ENCODE peak calls at places on chromosomes 6 and 20, in five cellular contexts. H is GM23248, A is HL-60, J is neuronal stem cell, X is A549. L is an unnamed sample.

GRCh38 chr20:6637160-6637579 is 130.3 kb upstream of the BMP2 start:
- DNase-seq in H (no peak), A (no peak), J (no peak), X (no peak), L (no peak)

GRCh38 chr6:125474061-125474460 is 172.3 kb upstream of the HDDC2 start:
- DNase-seq in H (no peak), A (no peak), J (no peak), X (no peak), L (no peak)

GRCh38 chr20:13428684-13429083 is 207.6 kb downstream of the ISM1 start:
- DNase-seq in H (no peak), A (no peak), J (no peak), X (no peak), L (no peak)

GRCh38 chr20:31861346-31862156 is 8.8 kb downstream of the DUSP15 start:
- DNase-seq in H (peak; percentile 71), A (peak; percentile 41), J (peak; percentile 85), X (peak; percentile 85), L (no peak)

GRCh38 chr6:81476881-81477280 is 275.6 kb downstream of the TENT5A start:
- DNase-seq in H (peak; percentile 90), A (no peak), J (no peak), X (no peak), L (no peak)

GRCh38 chr6:156348376-156348775 is 428.8 kb upstream of the ARID1B start:
- DNase-seq in H (no peak), A (no peak), J (no peak), X (no peak), L (no peak)

GRCh38 chr20:58723628-58723984 is 31.0 kb downstream of the NPEPL1 start:
- DNase-seq in H (no peak), A (no peak), J (no peak), X (no peak), L (no peak)

GRCh38 chr20:47727170-47727880 is 58.0 kb downstream of the SULF2 start:
- DNase-seq in H (no peak), A (peak; percentile 100), J (no peak), X (no peak), L (no peak)

GRCh38 chr20:44728835-44729342 is 13.7 kb downstream of the CCN5 start:
- DNase-seq in H (peak; percentile 93), A (peak; percentile 65), J (no peak), X (peak; percentile 97), L (peak; percentile 85)

GRCh38 chr6:166333172-166333995 is 9.0 kb downstream of the SFT2D1 start:
- DNase-seq in H (no peak), A (peak; percentile 66), J (no peak), X (no peak), L (no peak)

GRCh38 chr6:24972551-24972950 is 36.8 kb upstream of the RIPOR2 start:
- DNase-seq in H (no peak), A (no peak), J (no peak), X (no peak), L (no peak)

GRCh38 chr20:4081396-4081795 is 66.0 kb upstream of the RNF24 start:
- DNase-seq in H (no peak), A (no peak), J (no peak), X (no peak), L (no peak)

GRCh38 chr6:40308533-40309306 is 278.4 kb downstream of the LRFN2 start:
- DNase-seq in H (peak; percentile 42), A (peak; percentile 37), J (peak; percentile 79), X (peak; percentile 32), L (no peak)

GRCh38 chr20:58407201-58407873 is 18.3 kb downstream of the VAPB start:
- DNase-seq in H (peak; percentile 29), A (no peak), J (no peak), X (no peak), L (no peak)

GRCh38 chr20:17648782-17649730 is 33.0 kb downstream of the RRBP1 start:
- DNase-seq in H (no peak), A (peak; percentile 59), J (no peak), X (peak; percentile 62), L (no peak)

GRCh38 chr20:831956-832355 is 1.6 kb upstream of the FAM110A start:
- DNase-seq in H (no peak), A (no peak), J (no peak), X (no peak), L (no peak)

GRCh38 chr6:111552999-111553398 is 52.7 kb downstream of the TRAF3IP2 start:
- DNase-seq in H (no peak), A (no peak), J (no peak), X (no peak), L (no peak)

GRCh38 chr6:148716811-148717210 is 30.0 kb upstream of the UST start:
- DNase-seq in H (peak; percentile 33), A (no peak), J (no peak), X (no peak), L (no peak)

GRCh38 chr6:141874930-141875602 is 257.7 kb upstream of the GJE1 start:
- DNase-seq in H (peak; percentile 53), A (peak; percentile 57), J (no peak), X (no peak), L (peak; percentile 43)

GRCh38 chr20:38875170-38875993 is 50.8 kb upstream of the FAM83D start:
- DNase-seq in H (no peak), A (no peak), J (no peak), X (no peak), L (no peak)

GRCh38 chr20:37669062-37669772 is 24.6 kb upstream of the CTNNBL1 start:
- DNase-seq in H (no peak), A (peak; percentile 38), J (no peak), X (no peak), L (no peak)

GRCh38 chr20:36004045-36004444 is 35.7 kb downstream of the CNBD2 start:
- DNase-seq in H (peak; percentile 47), A (no peak), J (no peak), X (no peak), L (no peak)

GRCh38 chr20:4488407-4489339 is 233.0 kb upstream of the PRND start:
- DNase-seq in H (peak; percentile 94), A (no peak), J (no peak), X (no peak), L (no peak)

GRCh38 chr6:147371325-147371724 is 137.2 kb upstream of the SAMD5 start:
- DNase-seq in H (no peak), A (no peak), J (no peak), X (no peak), L (no peak)

GRCh38 chr6:166486536-166486880 is 100.0 kb downstream of the RAMACL start:
- DNase-seq in H (no peak), A (no peak), J (no peak), X (no peak), L (no peak)

GRCh38 chr6:149885888-149886287 is 12.0 kb downstream of the RAET1E start:
- DNase-seq in H (no peak), A (no peak), J (no peak), X (no peak), L (no peak)

GRCh38 chr6:151763303-151763702 is 44.2 kb upstream of the ESR1 start:
- DNase-seq in H (peak; percentile 77), A (no peak), J (no peak), X (no peak), L (no peak)
- H3K4me3 ChIP-seq in H (peak overlapping the region; percentile 86), A (no peak overlapping the region), J (no peak overlapping the region), X (no peak overlapping the region), L (no peak overlapping the region)

DNA sequence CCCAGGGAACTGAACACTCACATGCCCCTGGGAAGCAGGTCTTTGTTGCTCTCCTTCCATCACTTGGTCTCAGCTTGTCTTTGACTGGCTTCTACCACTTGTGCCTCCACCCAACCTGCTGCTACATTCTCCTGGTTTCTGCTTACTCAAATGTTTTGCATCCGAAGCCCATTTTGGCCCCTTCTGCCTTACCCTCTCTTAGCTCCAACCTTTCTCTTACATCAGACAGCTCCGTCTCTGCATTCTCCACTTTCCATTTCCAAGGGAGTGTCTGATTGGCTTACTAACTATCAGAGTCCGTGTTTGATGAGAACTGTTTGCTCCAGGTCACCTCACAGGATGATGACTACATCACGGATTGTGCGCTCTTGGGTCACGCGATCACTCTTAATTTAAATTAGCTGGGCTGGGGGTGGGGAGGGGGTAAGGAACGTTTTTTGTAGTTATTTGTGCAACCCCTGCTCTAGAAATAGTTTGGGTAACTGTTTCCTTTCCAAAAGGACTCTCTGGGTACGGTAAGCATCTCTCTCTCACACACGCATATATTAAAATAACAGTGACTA is 844 bp upstream of the ABRACL start:
- DNase-seq in H (peak; percentile 64), A (peak; percentile 63), J (no peak), X (no peak), L (peak; percentile 43)
- H3K4me3 ChIP-seq in H (peak overlapping the region; percentile 88), A (peak overlapping the region; percentile 69), J (peak overlapping the region; percentile 56), X (peak overlapping the region; percentile 86), L (peak overlapping the region; percentile 88)

DNA sequence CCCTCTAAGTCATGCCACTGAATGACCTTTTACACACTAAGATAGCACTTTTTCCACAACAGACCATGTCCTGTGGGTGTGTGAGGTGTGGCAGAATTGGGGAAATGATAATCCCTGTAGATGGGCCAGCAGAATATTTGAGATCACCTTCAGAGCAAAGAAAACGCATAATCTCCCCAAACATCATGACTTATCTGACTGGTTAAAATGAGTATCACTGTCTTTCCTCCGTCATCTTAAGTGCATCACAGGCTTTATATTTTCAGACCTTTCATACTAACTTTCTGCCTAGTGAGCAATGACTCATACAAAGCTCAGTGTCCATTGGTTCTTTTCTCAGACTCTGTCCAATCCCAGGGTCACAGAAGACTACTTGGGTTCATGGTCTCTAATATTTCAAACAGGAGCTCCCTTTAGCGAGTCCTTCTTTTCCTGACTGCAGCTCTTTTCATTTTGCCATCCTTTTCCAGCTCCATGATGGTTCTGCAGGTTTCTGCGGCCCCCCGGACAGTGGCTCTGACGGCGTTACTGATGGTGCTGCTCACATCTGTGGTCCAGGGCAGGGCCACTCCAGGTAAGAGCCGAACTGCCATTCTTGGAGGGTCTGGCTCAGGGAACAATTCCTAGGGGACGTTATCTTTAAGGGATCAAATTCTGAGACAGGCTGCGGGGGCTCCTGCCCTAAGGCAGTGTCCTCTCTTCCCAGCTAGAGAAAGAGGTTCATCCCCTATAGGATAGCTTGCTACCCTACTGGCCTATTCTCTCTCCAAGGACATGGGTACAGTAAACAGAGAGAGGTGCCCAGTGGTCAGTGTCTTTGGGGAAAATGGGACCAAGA is at the start of gene HLA-DPB1:
- DNase-seq in H (peak; percentile 79), A (no peak), J (peak; percentile 33), X (peak; percentile 28), L (no peak)
- H3K4me3 ChIP-seq in H (no peak within 1 kb of the TSS), A (no peak within 1 kb of the TSS), J (no peak within 1 kb of the TSS), X (no peak within 1 kb of the TSS), L (no peak within 1 kb of the TSS)

GRCh38 chr6:2899596-2899995 is 3.5 kb downstream of the SERPINB9 start:
- DNase-seq in H (no peak), A (no peak), J (no peak), X (no peak), L (no peak)

GRCh38 chr6:2900821-2901644 is 2.1 kb downstream of the SERPINB9 start:
- DNase-seq in H (peak; percentile 9), A (no peak), J (no peak), X (no peak), L (no peak)

GRCh38 chr6:2896741-2897140 is 6.4 kb downstream of the SERPINB9 start:
- DNase-seq in H (no peak), A (no peak), J (no peak), X (no peak), L (no peak)

GRCh38 chr6:2902470-2902762 is 693 bp downstream of the SERPINB9 start:
- DNase-seq in H (peak; percentile 52), A (peak; percentile 18), J (no peak), X (no peak), L (peak; percentile 9)

DNA sequence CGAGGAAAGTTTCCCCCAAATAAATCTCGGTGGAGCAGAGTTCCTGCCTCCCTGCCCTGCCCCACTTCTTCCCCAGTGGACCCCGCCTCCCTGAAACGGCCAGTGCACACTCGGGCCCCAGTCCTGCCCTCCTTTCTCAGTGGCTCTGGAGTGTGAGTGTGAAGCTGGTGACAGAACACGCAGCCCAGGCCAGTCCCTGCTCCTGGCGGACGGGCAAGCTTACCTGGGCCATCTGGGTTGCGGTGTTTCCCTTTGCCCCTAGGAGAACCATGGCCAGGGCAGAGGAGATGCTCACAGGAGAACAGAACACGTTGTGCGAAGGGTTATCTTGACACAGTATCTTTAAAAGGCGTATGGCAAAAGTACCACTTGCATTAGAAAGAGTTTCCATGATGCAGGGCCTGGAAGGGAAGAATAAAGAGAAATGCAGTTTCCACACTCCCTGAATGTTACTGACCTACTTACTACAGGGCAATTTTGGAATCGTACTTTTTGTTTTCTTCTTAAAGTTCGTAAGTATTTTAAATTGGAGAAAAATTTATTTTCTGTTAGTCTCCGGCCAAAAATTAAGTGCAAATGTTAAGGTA is 2.8 kb downstream of the SERPINB9 start:
- DNase-seq in H (peak; percentile 8), A (no peak), J (no peak), X (no peak), L (no peak)
- H3K4me3 ChIP-seq in H (no peak overlapping the region), A (no peak overlapping the region), J (no peak overlapping the region), X (no peak overlapping the region), L (no peak overlapping the region)